ENCODE peak calls at places on chromosomes 12 and 14, in ten cellular contexts. V, S, E, X, H, K, M, Y, T and P are unnamed samples.

GRCh38 chr12:82682851-82683261 is 3.9 kb upstream of the TMTC2 start:
- DNase-seq in V (peak), S (no peak), E (no peak), X (no peak), H (peak), K (no peak), M (no peak), Y (no peak), T (no peak), P (no peak)

GRCh38 chr12:25377475-25378179 is 126.9 kb upstream of the KRAS start:
- DNase-seq in V (no peak), S (no peak), E (peak), X (peak), H (no peak), K (no peak), M (peak), Y (no peak), T (no peak), P (peak)

GRCh38 chr12:53047221-53048032 is 2.4 kb upstream of the TNS2 start:
- DNase-seq in V (peak), S (no peak), E (peak), X (peak), H (peak), K (peak), M (peak), Y (peak), T (peak), P (peak)

GRCh38 chr12:88391556-88391955 is 188.7 kb downstream of the KITLG start:
- DNase-seq in V (no peak), S (no peak), E (no peak), X (no peak), H (no peak), K (peak), M (peak), Y (no peak), T (no peak), P (no peak)

GRCh38 chr12:110931315-110931728 is 10.9 kb upstream of the MYL2 start:
- DNase-seq in V (no peak), S (no peak), E (no peak), X (peak), H (no peak), K (no peak), M (no peak), Y (no peak), T (no peak), P (no peak)

GRCh38 chr14:101400815-101401214 is 160.5 kb upstream of the DIO3 start:
- DNase-seq in V (no peak), S (no peak), E (no peak), X (peak), H (no peak), K (no peak), M (no peak), Y (no peak), T (no peak), P (no peak)

GRCh38 chr14:77139540-77140342 is 1.9 kb downstream of the ZDHHC22 start:
- DNase-seq in V (peak), S (no peak), E (peak), X (peak), H (peak), K (no peak), M (no peak), Y (no peak), T (no peak), P (no peak)

GRCh38 chr14:78968249-78968648 is 798.1 kb downstream of the NRXN3 start:
- DNase-seq in V (no peak), S (no peak), E (no peak), X (no peak), H (no peak), K (no peak), M (peak), Y (no peak), T (no peak), P (no peak)

GRCh38 chr12:104567832-104568490 is 111.2 kb downstream of the CHST11 start:
- DNase-seq in V (no peak), S (no peak), E (no peak), X (peak), H (no peak), K (no peak), M (no peak), Y (no peak), T (no peak), P (peak)

GRCh38 chr14:21796912-21797311 is 123.3 kb upstream of the OR4E1 start:
- DNase-seq in V (peak), S (peak), E (peak), X (peak), H (no peak), K (no peak), M (no peak), Y (no peak), T (no peak), P (peak)